ENCODE peak calls at places on chromosomes 13 and 19, in six cellular contexts. B, G, I, N, R and C are unnamed samples.

GRCh38 chr19:14772467-14772866 is 5.9 kb downstream of the ADGRE2 start:
- DNase-seq in I (no peak), R (no peak), G (no peak), N (no peak), B (no peak), C (no peak)

GRCh38 chr13:102220681-102221228 is 181.1 kb downstream of the FGF14 start:
- DNase-seq in G (no peak), B (no peak), I (no peak), N (no peak), R (no peak), C (no peak)

GRCh38 chr19:40584007-40584406 is 7.3 kb downstream of the SHKBP1 start:
- DNase-seq in R (no peak), N (no peak), I (no peak), B (no peak), G (no peak), C (no peak)

GRCh38 chr19:7789447-7789846 is 26.4 kb downstream of the CLEC4M start:
- DNase-seq in B (no peak), G (no peak), I (no peak), R (peak; percentile 32), N (peak; percentile 32), C (no peak)

GRCh38 chr13:88824218-88824617 is 1153.0 kb downstream of the SLITRK5 start:
- DNase-seq in I (no peak), R (no peak), N (no peak), B (no peak), G (no peak), C (no peak)

GRCh38 chr13:92259523-92259922 is 861.1 kb downstream of the GPC5 start:
- DNase-seq in I (no peak), B (no peak), R (no peak), N (no peak), G (no peak), C (no peak)

GRCh38 chr19:16496613-16496983 is 404 bp downstream of the C19orf44 start:
- DNase-seq in N (no peak), R (no peak), I (no peak), B (peak; percentile 80), G (peak; percentile 47), C (no peak)

GRCh38 chr13:114119196-114119595 is 13.2 kb downstream of the RASA3 start:
- DNase-seq in G (peak; percentile 93), B (no peak), N (no peak), R (no peak), I (no peak), C (no peak)

GRCh38 chr19:42524250-42524649 is 4.0 kb downstream of the CEACAM1 start:
- DNase-seq in G (no peak), B (no peak), N (no peak), I (no peak), R (no peak), C (no peak)

GRCh38 chr19:10344780-10345179 is 5.4 kb upstream of the ICAM3 start:
- DNase-seq in G (no peak), B (no peak), R (no peak), I (no peak), N (no peak), C (no peak)

GRCh38 chr13:50846861-50847475 is 3.5 kb upstream of the DLEU7 start:
- DNase-seq in B (no peak), G (no peak), I (no peak), N (no peak), R (no peak), C (no peak)

GRCh38 chr13:100214886-100215285 is 126.0 kb downstream of the PCCA start:
- DNase-seq in I (no peak), B (no peak), N (no peak), G (peak; percentile 87), R (no peak), C (no peak)

GRCh38 chr13:105462098-105462497 is 1073.4 kb downstream of the EFNB2 start:
- DNase-seq in R (no peak), G (no peak), B (no peak), I (no peak), N (no peak), C (no peak)

GRCh38 chr13:94620286-94620896 is 18.7 kb downstream of the GPR180 start:
- DNase-seq in N (no peak), B (no peak), I (no peak), R (no peak), G (peak; percentile 72), C (no peak)

GRCh38 chr19:36837902-36838783 is at the start of gene ZNF790:
- DNase-seq in I (peak; percentile 89), B (peak; percentile 94), G (peak; percentile 92), R (peak; percentile 76), N (peak; percentile 63), C (peak; percentile 75)

GRCh38 chr19:50713556-50714236 is 5.9 kb downstream of the SHANK1 start:
- DNase-seq in B (no peak), N (no peak), R (no peak), I (no peak), G (no peak), C (no peak)
- TF ChIP-seq CTCF in B (no peak), N (no peak), R (no peak), I (no peak), G (no peak), C (no peak)

GRCh38 chr19:19026299-19026971 is 6.9 kb downstream of the SUGP2 start:
- DNase-seq in N (no peak), G (peak; percentile 40), I (no peak), R (no peak), B (no peak), C (no peak)
- TF ChIP-seq CTCF in N (no peak), G (peak; percentile 42), I (no peak), R (no peak), B (no peak), C (no peak)

GRCh38 chr19:48738557-48739399 is 1.6 kb downstream of the RASIP1 start:
- DNase-seq in B (peak; percentile 96), N (peak; percentile 97), R (peak; percentile 86), I (peak; percentile 98), G (peak; percentile 82), C (peak; percentile 96)
- TF ChIP-seq CTCF in B (no peak), N (no peak), R (no peak), I (peak; percentile 72), G (peak; percentile 3), C (peak; percentile 41)

DNA sequence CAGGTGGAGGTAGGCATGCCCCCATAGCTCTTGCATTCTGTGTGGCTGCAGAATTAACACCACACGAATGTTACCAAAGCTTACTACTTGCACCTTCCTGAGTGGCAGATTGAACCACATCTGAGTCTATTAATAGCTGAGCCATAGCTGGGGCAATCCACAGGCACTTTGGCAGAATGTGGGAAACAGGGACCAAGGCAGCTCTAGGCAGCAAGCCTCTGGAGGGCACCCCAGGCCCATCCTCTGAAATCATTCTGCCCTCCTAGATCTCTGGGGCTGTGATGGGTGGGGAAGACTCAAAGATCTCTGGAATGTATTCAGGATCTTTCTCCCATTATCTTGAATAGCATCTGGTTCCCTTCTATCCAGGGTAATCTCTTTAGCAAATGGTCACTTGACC is 139.3 kb downstream of the TNFRSF19 start:
- DNase-seq in R (no peak), I (peak; percentile 6), B (no peak), N (no peak), G (peak; percentile 36), C (no peak)
- TF ChIP-seq CTCF in R (no peak), I (no peak), B (no peak), N (no peak), G (peak; percentile 38), C (no peak)

GRCh38 chr13:45681101-45681500 is 21.0 kb upstream of the CBY2 start:
- DNase-seq in I (no peak), R (no peak), B (no peak), G (no peak), N (no peak), C (no peak)

GRCh38 chr13:45682494-45683008 is 19.6 kb upstream of the CBY2 start:
- DNase-seq in G (no peak), B (no peak), R (no peak), I (no peak), N (no peak), C (no peak)

GRCh38 chr13:45678282-45678681 is 23.8 kb upstream of the CBY2 start:
- DNase-seq in R (no peak), B (no peak), N (no peak), I (no peak), G (no peak), C (no peak)

GRCh38 chr13:45683701-45684100 is 18.4 kb upstream of the CBY2 start:
- DNase-seq in G (no peak), I (no peak), B (no peak), N (no peak), R (no peak), C (no peak)
- TF ChIP-seq CTCF in G (peak; percentile 34), I (no peak), B (no peak), N (no peak), R (no peak), C (peak; percentile 18)

GRCh38 chr13:45966715-45967114 is 85.8 kb downstream of the ZC3H13 start:
- DNase-seq in B (no peak), I (no peak), N (no peak), G (no peak), R (no peak), C (no peak)

DNA sequence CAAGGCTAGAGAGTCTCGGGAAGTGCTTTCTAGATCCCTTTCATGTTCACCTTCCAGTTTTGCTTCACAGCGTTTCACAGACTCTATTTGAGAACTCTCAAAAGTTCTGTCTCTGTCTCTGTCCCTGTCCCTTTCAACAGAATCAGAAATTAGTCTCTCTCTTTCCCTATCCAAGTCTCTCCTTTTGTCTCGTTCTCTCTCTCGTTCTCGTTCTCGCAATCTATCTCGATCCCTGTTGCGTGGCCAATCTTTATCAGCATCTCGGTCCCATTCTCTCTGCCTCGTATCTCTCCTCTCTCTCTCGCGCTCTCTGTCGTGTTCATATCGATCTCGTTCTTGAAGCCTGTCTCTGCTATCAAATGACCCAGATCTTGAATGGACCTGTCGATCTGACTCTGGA is 85.0 kb downstream of the ZC3H13 start:
- DNase-seq in N (no peak), G (no peak), R (no peak), B (no peak), I (no peak), C (no peak)
- TF ChIP-seq CTCF in N (no peak), G (no peak), R (no peak), B (no peak), I (no peak), C (no peak)